ENCODE peak calls at places on chromosome 12, in four cellular contexts. R is WTC11, S is GM12878, I is K562. J is an unnamed sample.

GRCh38 chr12:89051065-89051677 is 301.1 kb downstream of the DUSP6 start:
- DNase-seq in R (no peak), I (peak), S (no peak), J (peak)

GRCh38 chr12:95181103-95181502 is 36.2 kb downstream of the FGD6 start:
- DNase-seq in R (no peak), I (peak), S (no peak), J (no peak)

GRCh38 chr12:67042697-67043131 is 226.4 kb upstream of the CAND1 start:
- DNase-seq in S (no peak), I (peak), R (peak), J (no peak)

GRCh38 chr12:52004042-52004648 is 2.6 kb upstream of the TAMALIN start:
- DNase-seq in S (no peak), I (peak), R (peak), J (peak)

GRCh38 chr12:62772556-62772955 is 162.4 kb downstream of the PPM1H start:
- DNase-seq in S (no peak), I (no peak), R (no peak), J (no peak)

GRCh38 chr12:12206776-12207388 is 60.0 kb downstream of the LRP6 start:
- DNase-seq in S (no peak), I (no peak), R (no peak), J (peak)

GRCh38 chr12:75706786-75707605 is 195.6 kb upstream of the KRR1 start:
- DNase-seq in R (no peak), S (no peak), I (peak), J (no peak)

GRCh38 chr12:119544780-119545625 is 48.6 kb upstream of the TMEM233 start:
- DNase-seq in S (peak), I (peak), R (peak), J (peak)

GRCh38 chr12:116924558-116925453 is 14.1 kb downstream of the FBXW8 start:
- DNase-seq in R (no peak), I (peak), S (peak), J (peak)

GRCh38 chr12:32891526-32891925 is 5.1 kb downstream of the PKP2 start:
- DNase-seq in I (no peak), S (no peak), R (no peak), J (no peak)

GRCh38 chr12:18141583-18141982 is 51.6 kb upstream of the RERGL start:
- DNase-seq in I (no peak), S (no peak), R (no peak), J (no peak)

GRCh38 chr12:76144253-76144564 is 59.7 kb upstream of the NAP1L1 start:
- DNase-seq in S (no peak), R (no peak), I (no peak), J (no peak)

GRCh38 chr12:48812389-48812788 is 5.9 kb upstream of the CACNB3 start:
- DNase-seq in R (no peak), S (no peak), I (no peak), J (no peak)

GRCh38 chr12:1552171-1552570 is 42.2 kb downstream of the FBXL14 start:
- DNase-seq in R (no peak), S (no peak), I (no peak), J (no peak)

GRCh38 chr12:66664076-66664475 is 14.8 kb downstream of the GRIP1 start:
- DNase-seq in I (no peak), R (no peak), S (no peak), J (no peak)

GRCh38 chr12:8081921-8082577 is at the start of gene NECAP1:
- DNase-seq in I (peak), R (peak), S (peak), J (peak)

GRCh38 chr12:90627180-90627896 is 327.6 kb downstream of the CCER1 start:
- DNase-seq in I (no peak), R (no peak), S (no peak), J (no peak)

GRCh38 chr12:52279683-52280318 is 5.4 kb downstream of the KRT86 start:
- DNase-seq in I (no peak), R (no peak), S (no peak), J (no peak)

GRCh38 chr12:31215521-31216232 is 110.3 kb downstream of the SINHCAF start:
- DNase-seq in S (no peak), R (no peak), I (no peak), J (no peak)

GRCh38 chr12:89528434-89528833 is 2.6 kb upstream of the POC1B start:
- DNase-seq in I (no peak), R (no peak), S (no peak), J (no peak)

GRCh38 chr12:12384601-12385321 is 27.9 kb downstream of the BORCS5 start:
- DNase-seq in I (peak), S (no peak), R (peak), J (peak)

GRCh38 chr12:117502633-117503032 is 141.2 kb upstream of the NOS1 start:
- DNase-seq in R (no peak), I (no peak), S (no peak), J (no peak)

GRCh38 chr12:12510141-12510540 is 52.5 kb downstream of the DUSP16 start:
- DNase-seq in R (no peak), S (no peak), I (no peak), J (no peak)

GRCh38 chr12:45583011-45583657 is 146.4 kb upstream of the ARID2 start:
- DNase-seq in R (no peak), S (no peak), I (no peak), J (no peak)

GRCh38 chr12:128337456-128338160 is 70.6 kb downstream of the TMEM132C start:
- DNase-seq in S (no peak), R (no peak), I (no peak), J (no peak)

GRCh38 chr12:106757623-106758348 is 16.7 kb upstream of the RIC8B start:
- DNase-seq in S (no peak), R (no peak), I (no peak), J (peak)

GRCh38 chr12:106754331-106754730 is 20.2 kb upstream of the RIC8B start:
- DNase-seq in R (no peak), I (no peak), S (no peak), J (no peak)

GRCh38 chr12:106758349-106758951 is 16.0 kb upstream of the RIC8B start:
- DNase-seq in S (no peak), I (no peak), R (no peak), J (no peak)

GRCh38 chr12:106750524-106750923 is 24.0 kb upstream of the RIC8B start:
- DNase-seq in S (no peak), I (no peak), R (no peak), J (no peak)

GRCh38 chr12:106753526-106753925 is 21.0 kb upstream of the RIC8B start:
- DNase-seq in S (peak), I (no peak), R (no peak), J (no peak)
- TF ChIP-seq ETV6 in S (no peak), I (no peak), R (no peak), J (no peak)

DNA sequence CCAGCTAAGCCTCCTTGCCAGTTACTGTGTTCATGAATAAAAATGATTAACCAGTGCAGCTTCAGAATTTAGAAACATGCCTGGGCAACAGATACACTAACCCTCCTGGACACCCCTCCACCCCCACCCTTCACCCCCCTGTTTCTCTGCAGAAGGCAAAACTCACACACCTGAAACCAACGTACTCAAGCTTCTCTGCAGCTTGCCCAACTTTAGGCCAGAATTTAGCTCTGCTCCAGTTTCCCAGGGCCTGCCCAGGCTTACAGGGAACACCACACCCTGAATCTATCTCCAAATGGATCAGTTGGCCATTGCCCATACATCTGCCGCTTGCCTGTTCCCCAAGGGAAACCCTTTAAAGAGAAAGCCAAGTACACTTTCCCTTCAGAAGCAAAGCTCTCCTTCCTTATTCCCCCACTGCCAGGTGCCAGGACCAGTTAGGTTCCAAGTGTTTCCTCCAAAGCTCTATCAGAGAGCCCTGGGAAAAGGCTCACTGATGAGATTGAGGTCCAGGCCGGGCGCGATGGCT is 1.8 kb upstream of the SPPL3 start:
- DNase-seq in I (no peak), S (no peak), R (no peak), J (no peak)
- TF ChIP-seq ETV6 in I (no peak), S (no peak), R (no peak), J (no peak)

GRCh38 chr12:50314629-50315312 is 31.5 kb upstream of the LIMA1 start:
- DNase-seq in R (peak), S (no peak), I (peak), J (peak)
- TF ChIP-seq ETV6 in R (no peak), S (no peak), I (no peak), J (no peak)

DNA sequence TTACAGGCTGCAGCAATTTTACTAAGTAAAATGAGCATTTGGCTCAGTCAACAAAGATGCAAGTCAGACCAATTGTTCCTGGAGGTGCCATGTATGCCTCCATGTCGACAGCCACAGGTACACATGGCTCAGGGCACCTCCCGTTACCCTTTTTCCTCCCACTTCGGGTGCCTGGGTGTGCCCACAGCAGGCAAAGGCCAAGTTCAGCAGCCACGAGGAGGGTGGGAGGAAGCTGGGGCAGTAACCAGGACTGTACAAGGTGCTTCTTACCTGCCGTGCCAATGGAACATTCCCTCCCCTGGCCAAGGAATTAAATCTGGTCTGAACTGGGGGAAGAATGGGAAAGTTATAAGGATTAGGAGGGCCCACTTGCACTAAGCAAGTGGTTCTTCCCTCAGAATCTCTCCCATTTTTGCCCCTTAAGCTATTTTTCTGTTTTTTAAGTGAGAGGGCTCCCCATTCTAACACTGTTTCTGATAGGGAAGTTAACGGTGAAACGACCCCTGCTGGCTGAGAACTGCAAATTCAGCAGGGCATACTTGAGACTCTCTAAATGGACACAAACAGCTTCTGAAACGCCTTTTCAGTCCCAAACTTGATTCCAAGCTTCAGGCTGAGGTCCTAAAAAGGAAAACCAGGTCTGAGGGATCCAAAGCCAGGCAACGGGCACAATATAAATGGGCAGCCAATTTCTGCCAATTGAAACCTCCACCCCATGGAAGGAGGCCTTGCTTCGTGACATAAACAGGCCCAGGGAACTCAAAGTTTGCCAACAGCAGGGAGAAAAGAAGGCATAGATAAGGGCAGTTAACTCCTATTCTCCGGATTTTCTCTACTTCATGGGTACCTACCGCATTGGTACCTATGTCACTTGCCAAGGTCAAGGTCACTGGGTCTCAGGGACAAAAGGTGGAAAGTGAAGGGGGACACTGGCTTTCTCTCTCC is 24.8 kb downstream of the CLECL1 start:
- DNase-seq in R (peak), I (peak), S (no peak), J (peak)
- TF ChIP-seq ETV6 in R (no peak), I (no peak), S (no peak), J (no peak)

DNA sequence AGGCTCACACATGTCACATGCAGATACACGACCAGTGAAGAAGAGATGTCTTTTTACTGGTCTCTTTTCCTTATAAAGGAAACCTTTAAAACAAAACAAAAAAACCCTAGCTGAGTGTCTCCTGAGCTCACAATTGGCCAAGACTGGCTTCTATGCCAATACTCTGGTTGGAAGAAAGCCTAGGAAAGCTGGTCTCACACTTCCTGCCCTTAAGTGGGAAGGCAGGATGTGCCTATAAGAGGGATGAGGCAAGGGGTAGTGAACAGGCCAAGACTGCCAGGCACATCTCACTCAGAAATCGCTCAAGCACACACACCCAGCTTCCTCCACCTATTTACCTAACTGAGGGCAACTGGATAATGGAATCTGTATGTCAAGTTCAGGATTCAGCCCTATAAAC is 50.0 kb downstream of the SOCS2 start:
- DNase-seq in R (no peak), S (no peak), I (no peak), J (no peak)
- TF ChIP-seq ETV6 in R (no peak), S (no peak), I (no peak), J (no peak)

GRCh38 chr12:111056618-111057521 is 136.5 kb upstream of the MYL2 start:
- DNase-seq in I (peak), R (no peak), S (peak), J (no peak)
- TF ChIP-seq ETV6 in I (no peak), R (no peak), S (no peak), J (no peak)

GRCh38 chr12:54565658-54566552 is 16.5 kb downstream of the PDE1B start:
- DNase-seq in S (no peak), I (no peak), R (peak), J (no peak)

GRCh38 chr12:54563787-54564186 is 14.4 kb downstream of the PDE1B start:
- DNase-seq in I (no peak), R (no peak), S (no peak), J (no peak)

GRCh38 chr12:54562720-54563356 is 13.4 kb downstream of the PDE1B start:
- DNase-seq in I (no peak), R (no peak), S (no peak), J (no peak)

GRCh38 chr12:54566792-54567191 is 17.4 kb downstream of the PDE1B start:
- DNase-seq in R (no peak), I (peak), S (no peak), J (no peak)

GRCh38 chr12:54564768-54565167 is 15.4 kb downstream of the PDE1B start:
- DNase-seq in R (peak), S (no peak), I (no peak), J (no peak)
- TF ChIP-seq ETV6 in R (peak), S (no peak), I (no peak), J (no peak)

J was measured in HepG2.